ENCODE peak calls at places on chromosomes 1 and 21, in seven cellular contexts. K is foreskin melanocyte; Z is T1000; U is posterior vena cava; Q is iPS-NIHi11; A is stimulated activated naive B cell treated with anti-CD40 and anti-IgM and Interleukin-4, amounts not matched to agents 10 μg/mL and 1 μg/mL and 100 μg/mL, for 72 hours; N is T-cell. E is an unnamed sample.

GRCh38 chr1:63223426-63223825 is 98.9 kb upstream of the FOXD3 start:
- DNase-seq in K (peak), Z (no peak), U (no peak), N (no peak), A (no peak), Q (no peak), E (no peak)

GRCh38 chr1:116292929-116293725 is 79.9 kb upstream of the ATP1A1 start:
- DNase-seq in K (no peak), N (no peak), U (no peak), A (no peak), Z (no peak), Q (no peak), E (no peak)

GRCh38 chr21:43967981-43968380 is 44.1 kb upstream of the TRAPPC10 start:
- DNase-seq in A (no peak), N (no peak), K (no peak), Q (no peak), Z (no peak), U (no peak), E (no peak)

GRCh38 chr1:240831191-240831631 is 219.3 kb upstream of the GREM2 start:
- DNase-seq in K (no peak), Q (no peak), Z (peak), U (no peak), A (no peak), N (no peak), E (no peak)

GRCh38 chr21:44892095-44892494 is 18.6 kb upstream of the PTTG1IP start:
- DNase-seq in K (no peak), Z (no peak), U (peak), A (no peak), Q (no peak), N (no peak), E (no peak)

GRCh38 chr1:13699510-13699909 is 478 bp upstream of the PRDM2 start:
- DNase-seq in Z (no peak), A (no peak), K (peak), Q (no peak), N (no peak), U (no peak), E (no peak)

GRCh38 chr1:31655756-31656155 is 11.1 kb upstream of the PEF1 start:
- DNase-seq in N (no peak), Z (no peak), Q (no peak), A (no peak), K (no peak), U (no peak), E (no peak)

GRCh38 chr1:109210058-109210457 is 3.7 kb upstream of the SARS1 start:
- DNase-seq in K (no peak), N (no peak), U (no peak), Q (no peak), Z (no peak), A (no peak), E (no peak)

GRCh38 chr1:150809651-150810050 is 1.6 kb upstream of the CTSK start:
- DNase-seq in Q (no peak), K (peak), A (no peak), N (no peak), Z (no peak), U (no peak), E (no peak)

GRCh38 chr21:45162115-45162514 is 87.7 kb downstream of the ADARB1 start:
- DNase-seq in K (no peak), N (no peak), Z (no peak), Q (no peak), A (no peak), U (peak), E (no peak)

GRCh38 chr1:220908757-220909156 is 29.5 kb downstream of the HLX start:
- DNase-seq in N (no peak), U (no peak), K (no peak), Z (no peak), Q (no peak), A (no peak), E (no peak)